ENCODE peak calls at places on chromosomes 2 and 18, in seven cellular contexts. Q, U, J, H, R, L and B are unnamed samples. For H3K4me1 and H3K27me3, the result is how much of the 10 kb centered on the place peaks cover.

GRCh38 chr2:54103454-54104314 is 11.7 kb upstream of the ACYP2 start:
- DNase-seq in H (peak), Q (peak), J (peak), R (peak), L (no peak), U (peak), B (peak)

GRCh38 chr2:168697668-168698121 is 104.7 kb upstream of the NOSTRIN start:
- DNase-seq in J (no peak), R (no peak), L (no peak), Q (no peak), U (no peak), H (no peak), B (no peak)

GRCh38 chr2:168961450-168962229 is 60.5 kb downstream of the G6PC2 start:
- DNase-seq in Q (peak), L (no peak), U (peak), J (peak), H (peak), R (peak), B (no peak)

GRCh38 chr2:159613515-159614336 is 2.6 kb downstream of the BAZ2B start:
- DNase-seq in L (no peak), R (no peak), U (no peak), Q (no peak), H (no peak), J (no peak), B (no peak)

GRCh38 chr2:219576505-219577388 is 4.6 kb downstream of the INHA start:
- DNase-seq in Q (no peak), U (no peak), L (no peak), J (no peak), H (no peak), R (no peak), B (no peak)

GRCh38 chr2:190947711-190948251 is 66.2 kb downstream of the STAT1 start:
- DNase-seq in Q (peak), J (no peak), U (peak), R (no peak), H (peak), L (no peak), B (no peak)

GRCh38 chr2:68774569-68775271 is 40.1 kb downstream of the ARHGAP25 start:
- DNase-seq in J (peak), H (no peak), R (peak), L (peak), U (no peak), Q (peak), B (peak)

GRCh38 chr18:23693849-23694248 is 4.6 kb downstream of the LAMA3 start:
- DNase-seq in J (no peak), R (no peak), U (no peak), L (no peak), Q (no peak), H (no peak), B (no peak)

GRCh38 chr18:7814754-7815315 is 247.7 kb downstream of the PTPRM start:
- DNase-seq in H (no peak), U (no peak), L (no peak), J (no peak), Q (no peak), R (no peak), B (no peak)

GRCh38 chr2:166881177-166881576 is 7.1 kb upstream of the XIRP2 start:
- DNase-seq in J (no peak), U (no peak), L (no peak), H (no peak), Q (no peak), R (no peak), B (no peak)

GRCh38 chr2:8659735-8660492 is 21.9 kb upstream of the ID2 start:
- DNase-seq in Q (no peak), R (no peak), J (no peak), H (no peak), L (peak), U (no peak), B (no peak)

GRCh38 chr2:227339098-227339599 is 14.1 kb downstream of the MFF start:
- DNase-seq in Q (no peak), J (no peak), U (no peak), H (no peak), R (no peak), L (no peak), B (no peak)

GRCh38 chr2:67221266-67221665 is 175.9 kb upstream of the ETAA1 start:
- DNase-seq in R (no peak), Q (no peak), H (no peak), L (no peak), U (no peak), J (no peak), B (no peak)

GRCh38 chr18:1778496-1779178 is 792.7 kb downstream of the METTL4 start:
- DNase-seq in R (no peak), Q (no peak), L (no peak), H (no peak), J (no peak), U (no peak), B (no peak)

GRCh38 chr2:184599054-184599874 is 935 bp downstream of the ZNF804A start:
- DNase-seq in J (no peak), U (peak), H (no peak), R (no peak), L (no peak), Q (no peak), B (no peak)

GRCh38 chr2:183148967-183149366 is 24.7 kb downstream of the NUP35 start:
- DNase-seq in H (no peak), Q (no peak), U (no peak), R (no peak), J (no peak), L (no peak), B (no peak)

GRCh38 chr2:169619946-169620345 is 35.8 kb downstream of the PPIG start:
- DNase-seq in Q (no peak), H (no peak), L (no peak), R (no peak), J (no peak), U (no peak), B (no peak)

GRCh38 chr18:49544362-49544761 is 17.5 kb upstream of the LIPG start:
- DNase-seq in J (no peak), H (no peak), Q (no peak), L (no peak), R (no peak), U (no peak), B (no peak)

GRCh38 chr2:154710685-154711084 is 12.2 kb downstream of the KCNJ3 start:
- DNase-seq in Q (no peak), R (no peak), H (no peak), L (no peak), J (no peak), U (no peak), B (no peak)

GRCh38 chr2:115369380-115369779 is 926.9 kb downstream of the DPP10 start:
- DNase-seq in L (no peak), R (no peak), Q (no peak), J (no peak), H (no peak), U (no peak), B (no peak)

GRCh38 chr18:1846640-1847039 is 724.7 kb downstream of the METTL4 start:
- DNase-seq in L (no peak), Q (no peak), U (no peak), H (no peak), R (no peak), J (no peak), B (no peak)

GRCh38 chr2:238700506-238701050 is 147.3 kb upstream of the TWIST2 start:
- DNase-seq in Q (no peak), L (no peak), U (no peak), H (no peak), J (no peak), R (no peak), B (no peak)

GRCh38 chr18:8967573-8967972 is 134.9 kb upstream of the NDUFV2 start:
- DNase-seq in H (no peak), Q (no peak), R (no peak), L (no peak), J (no peak), U (no peak), B (no peak)

GRCh38 chr2:46230115-46230571 is 67.1 kb upstream of the EPAS1 start:
- DNase-seq in Q (no peak), U (no peak), J (no peak), H (no peak), R (peak), L (peak), B (peak)

GRCh38 chr2:241376808-241377207 is 20.7 kb downstream of the FARP2 start:
- DNase-seq in U (no peak), J (no peak), H (no peak), L (no peak), R (no peak), Q (no peak), B (no peak)

GRCh38 chr2:24721470-24721869 is 71.7 kb downstream of the PTRHD1 start:
- DNase-seq in U (no peak), H (peak), R (peak), Q (no peak), J (peak), L (peak), B (no peak)

GRCh38 chr2:218127929-218128455 is 2.2 kb downstream of the CXCR2 start:
- DNase-seq in H (no peak), U (no peak), R (no peak), L (no peak), J (no peak), Q (no peak), B (no peak)
- H3K4me1 ChIP-seq in H (under half), U (under half), R (under half), L (under half), J (under half), Q (under half), B (under half)

DNA sequence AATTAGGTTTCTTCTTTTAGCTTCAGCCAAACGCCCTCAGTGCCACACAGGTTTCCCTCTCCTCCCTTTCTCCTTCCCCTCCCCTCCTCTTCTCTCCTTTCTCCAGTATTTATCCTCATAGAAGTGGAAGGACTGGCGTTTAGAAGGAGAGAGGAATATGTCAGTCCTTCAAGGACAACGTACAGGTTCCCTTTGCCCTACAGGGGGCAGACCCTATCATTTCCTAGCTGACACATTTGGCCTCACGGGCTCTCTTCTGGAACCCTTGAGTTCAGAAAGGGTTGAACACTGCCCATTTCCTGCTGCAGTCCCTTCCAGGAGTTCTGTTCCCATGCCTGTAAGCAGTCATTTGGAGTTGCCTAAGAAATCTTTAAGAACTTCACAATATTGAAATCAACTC is 46.1 kb downstream of the CDCA7 start:
- DNase-seq in R (no peak), J (no peak), U (peak), L (no peak), H (no peak), Q (no peak), B (no peak)
- H3K27me3 ChIP-seq in R (under half), J (under half), U (under half), L (under half), H (under half), Q (under half), B (under half)

DNA sequence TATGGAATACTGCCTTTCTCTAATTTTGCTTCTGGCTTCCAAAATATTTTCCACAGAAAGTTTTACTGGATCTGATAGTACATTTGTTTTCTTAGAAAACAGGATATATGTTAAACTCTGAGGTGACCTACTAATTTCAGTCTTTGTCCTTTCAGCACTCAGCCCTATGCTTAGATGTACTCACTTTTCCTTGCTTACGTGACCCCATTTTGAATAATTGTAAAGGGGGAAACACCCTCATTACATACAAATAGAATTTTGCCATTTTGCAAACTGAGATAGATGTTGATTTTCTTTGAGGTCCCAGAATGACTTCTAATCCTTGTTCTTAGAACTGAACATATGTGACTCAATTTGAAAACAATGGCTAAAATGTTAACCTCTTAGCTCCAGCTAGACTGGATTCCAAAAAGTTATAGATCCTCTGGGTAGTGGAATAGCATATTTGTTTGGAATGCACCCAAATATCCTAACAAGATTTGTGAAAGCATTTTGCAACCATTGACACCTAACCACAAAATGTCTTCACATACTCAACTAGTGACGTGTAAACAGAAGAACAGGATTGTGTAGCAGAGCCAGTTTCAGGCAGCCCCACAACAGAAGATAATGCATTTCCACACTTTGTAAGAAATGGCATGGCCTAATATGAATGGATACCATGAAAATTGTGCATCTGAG is 44.8 kb upstream of the EHBP1 start:
- DNase-seq in R (no peak), J (no peak), L (no peak), H (peak), Q (no peak), U (no peak), B (no peak)
- H3K27ac ChIP-seq in R (no peak), J (no peak), L (no peak), H (peak), Q (no peak), U (no peak), B (no peak)

GRCh38 chr2:134233733-134234135 is 20.1 kb upstream of the MGAT5 start:
- DNase-seq in L (no peak), J (no peak), H (no peak), R (no peak), Q (no peak), U (no peak), B (no peak)

GRCh38 chr2:134231296-134231964 is 22.4 kb upstream of the MGAT5 start:
- DNase-seq in R (no peak), H (no peak), U (no peak), Q (no peak), L (no peak), J (no peak), B (no peak)

GRCh38 chr2:134232868-134233732 is 20.8 kb upstream of the MGAT5 start:
- DNase-seq in J (no peak), R (no peak), Q (no peak), U (no peak), H (peak), L (no peak), B (no peak)

GRCh38 chr2:134231965-134232340 is 21.9 kb upstream of the MGAT5 start:
- DNase-seq in L (no peak), R (no peak), H (no peak), J (no peak), Q (no peak), U (no peak), B (no peak)

DNA sequence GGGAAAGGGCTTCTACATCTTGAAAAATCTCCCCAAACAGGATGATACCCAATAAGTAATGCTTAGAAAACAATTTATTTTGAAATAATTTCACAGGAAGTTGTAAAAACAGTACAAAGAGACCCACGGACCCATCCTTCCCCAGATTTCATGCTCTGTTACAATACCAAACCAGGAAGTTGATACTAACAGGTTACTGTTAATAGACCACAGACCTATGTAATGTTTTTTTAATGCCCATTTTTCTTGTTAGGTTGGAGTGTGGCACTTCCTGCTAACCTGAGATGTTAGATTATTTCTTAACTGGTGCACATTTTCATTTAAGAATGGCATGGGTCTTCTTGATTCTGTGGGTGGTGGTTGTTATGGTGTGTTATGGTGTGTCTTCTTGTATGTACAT is 21.4 kb upstream of the MGAT5 start:
- DNase-seq in R (no peak), H (peak), L (no peak), J (no peak), U (no peak), Q (no peak), B (no peak)
- H3K4me1 ChIP-seq in R (under half), H (under half), L (under half), J (under half), U (under half), Q (half or more), B (under half)

GRCh38 chr18:57443716-57444115 is 8.5 kb downstream of the ONECUT2 start:
- DNase-seq in U (no peak), Q (no peak), J (no peak), L (no peak), H (no peak), R (no peak), B (no peak)
- H3K27me3 ChIP-seq in U (under half), Q (under half), J (under half), L (under half), H (under half), R (under half), B (under half)

GRCh38 chr2:210713122-210713521 is 156.7 kb downstream of the CPS1 start:
- DNase-seq in R (no peak), L (no peak), Q (no peak), U (no peak), J (no peak), H (no peak), B (no peak)

GRCh38 chr2:210718503-210718902 is 162.1 kb downstream of the CPS1 start:
- DNase-seq in R (no peak), J (no peak), L (no peak), H (no peak), U (no peak), Q (no peak), B (no peak)

GRCh38 chr2:210715560-210715959 is 159.2 kb downstream of the CPS1 start:
- DNase-seq in Q (no peak), H (no peak), J (no peak), R (no peak), U (no peak), L (no peak), B (no peak)
- H3K27ac ChIP-seq in Q (no peak), H (no peak), J (no peak), R (no peak), U (no peak), L (no peak), B (no peak)

GRCh38 chr2:100142393-100142792 is at the start of gene AFF3:
- DNase-seq in H (no peak), R (no peak), L (no peak), J (no peak), Q (peak), U (no peak), B (no peak)

GRCh38 chr2:100137877-100138570 is 4.4 kb downstream of the AFF3 start:
- DNase-seq in U (no peak), Q (no peak), L (no peak), R (no peak), J (no peak), H (no peak), B (no peak)

GRCh38 chr2:100139114-100139513 is 3.3 kb downstream of the AFF3 start:
- DNase-seq in L (no peak), Q (no peak), H (no peak), R (no peak), U (no peak), J (no peak), B (no peak)

GRCh38 chr2:100140582-100140981 is 1.8 kb downstream of the AFF3 start:
- DNase-seq in U (no peak), R (no peak), J (no peak), Q (no peak), H (no peak), L (no peak), B (no peak)

GRCh38 chr2:100141906-100142305 is 484 bp downstream of the AFF3 start:
- DNase-seq in H (no peak), R (no peak), U (no peak), L (no peak), J (no peak), Q (no peak), B (no peak)
- H3K4me1 ChIP-seq in H (under half), R (under half), U (under half), L (under half), J (under half), Q (under half), B (under half)

DNA sequence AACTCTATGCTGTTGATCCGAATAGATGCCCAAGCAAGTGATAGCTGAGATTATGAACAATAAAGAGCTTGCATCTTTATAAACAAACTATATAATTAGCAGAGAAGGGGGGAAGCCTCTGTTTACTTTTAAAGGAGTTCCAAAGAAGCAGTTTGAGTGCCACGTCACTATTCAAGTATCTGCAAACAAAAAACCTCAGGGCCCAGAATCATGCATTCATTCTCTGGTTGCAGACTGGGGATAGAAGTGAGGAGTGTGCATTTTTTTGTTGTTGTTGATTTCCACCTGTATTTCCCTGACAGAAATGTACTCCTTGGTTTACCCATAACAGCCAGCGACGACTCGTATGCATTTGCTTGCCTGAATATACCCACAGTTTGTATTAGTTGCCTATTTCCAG is 264.3 kb downstream of the PTGR3 start:
- DNase-seq in L (no peak), H (no peak), J (no peak), R (no peak), Q (no peak), U (no peak), B (no peak)
- H3K27me3 ChIP-seq in L (under half), H (under half), J (under half), R (under half), Q (under half), U (under half), B (under half)

DNA sequence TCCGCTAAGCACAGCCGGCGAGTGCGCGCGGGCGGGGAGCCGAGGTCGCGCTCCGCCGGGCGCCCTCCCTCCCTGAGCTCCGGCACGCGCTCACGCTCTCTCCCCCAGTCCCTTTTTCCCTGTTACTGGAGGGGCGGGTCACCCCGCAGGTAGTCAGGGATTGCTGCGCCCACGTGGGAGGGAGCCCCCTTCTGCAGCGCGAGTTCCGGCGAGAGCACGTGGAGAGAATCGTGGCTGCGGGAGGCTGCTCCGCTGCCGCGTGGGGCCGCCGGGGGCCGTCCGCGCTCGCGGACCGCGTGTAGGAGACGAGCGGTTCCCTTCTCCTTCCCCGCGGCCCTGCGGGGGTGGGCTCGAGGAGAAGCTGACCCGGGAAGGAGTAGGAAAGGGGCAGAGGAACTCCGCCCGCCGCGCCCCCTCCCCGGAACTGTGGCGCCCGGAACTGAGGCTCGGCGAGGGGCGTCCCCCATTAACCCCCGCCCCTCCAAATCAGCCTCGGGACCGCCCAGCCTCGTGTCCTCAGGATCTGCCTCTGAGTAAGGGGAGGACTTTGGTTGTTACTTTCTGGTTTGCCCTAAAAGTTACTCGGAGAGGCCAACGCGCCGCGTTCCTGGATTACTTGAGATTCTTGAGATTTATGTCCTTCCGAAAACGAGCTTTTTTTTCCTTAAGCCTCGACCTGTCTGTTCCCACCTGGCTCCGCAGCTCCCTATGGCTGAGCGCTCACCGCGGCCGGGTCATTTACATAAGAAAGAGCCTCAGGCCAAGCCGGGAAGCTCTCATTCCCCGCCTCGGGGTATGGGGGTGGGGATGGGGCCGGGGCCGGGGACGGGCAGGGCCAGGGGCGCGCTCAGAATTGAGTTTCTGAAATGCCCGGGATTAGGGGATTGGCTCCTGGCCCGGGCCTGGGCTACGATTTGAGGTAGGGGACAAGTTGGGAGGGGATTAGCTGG is 1.2 kb downstream of the HK2 start:
- DNase-seq in H (peak), J (peak), Q (peak), R (peak), U (no peak), L (peak), B (peak)
- H3K27ac ChIP-seq in H (peak), J (peak), Q (peak), R (peak), U (peak), L (no peak), B (peak)

GRCh38 chr2:96506907-96507240 is 1.7 kb upstream of the NEURL3 start:
- DNase-seq in Q (no peak), R (no peak), J (no peak), L (no peak), H (no peak), U (no peak), B (no peak)
- H3K4me1 ChIP-seq in Q (under half), R (under half), J (under half), L (under half), H (half or more), U (under half), B (under half)